ENCODE peak calls at places on chromosome 3, in seven cellular contexts. J, D, M, N, Q, P and Y are unnamed samples.

GRCh38 chr3:58051196-58051595 is 43.0 kb downstream of the FLNB start:
- DNase-seq in J (no peak), D (no peak), M (peak; percentile 29), N (no peak), Q (no peak), P (no peak), Y (no peak)

GRCh38 chr3:149581248-149581647 is 76.6 kb downstream of the WWTR1 start:
- DNase-seq in J (no peak), D (no peak), M (no peak), N (no peak), Q (no peak), P (no peak), Y (no peak)

GRCh38 chr3:114178770-114179368 is at the start of gene DRD3:
- DNase-seq in J (no peak), D (no peak), M (no peak), N (no peak), Q (no peak), P (no peak), Y (no peak)

GRCh38 chr3:1195922-1196321 is 103.1 kb downstream of the CNTN6 start:
- DNase-seq in J (no peak), D (no peak), M (no peak), N (no peak), Q (no peak), P (no peak), Y (no peak)

GRCh38 chr3:49469037-49469875 is 811 bp upstream of the DAG1 start:
- DNase-seq in J (peak; percentile 88), D (peak; percentile 69), M (peak; percentile 65), N (peak; percentile 74), Q (no peak), P (peak; percentile 66), Y (peak; percentile 69)

GRCh38 chr3:134708025-134708597 is 57.3 kb upstream of the KY start:
- DNase-seq in J (no peak), D (no peak), M (no peak), N (no peak), Q (no peak), P (no peak), Y (no peak)

GRCh38 chr3:16243706-16244490 is 20.8 kb downstream of the DPH3 start:
- DNase-seq in J (no peak), D (no peak), M (no peak), N (no peak), Q (no peak), P (no peak), Y (no peak)

GRCh38 chr3:126484662-126485061 is 9.0 kb upstream of the ZXDC start:
- DNase-seq in J (peak; percentile 67), D (no peak), M (no peak), N (no peak), Q (no peak), P (peak; percentile 9), Y (no peak)

GRCh38 chr3:169218314-169218983 is 445.1 kb downstream of the MECOM start:
- DNase-seq in J (no peak), D (peak; percentile 57), M (peak; percentile 67), N (peak; percentile 38), Q (peak; percentile 54), P (no peak), Y (no peak)

GRCh38 chr3:36444909-36445308 is 64.6 kb downstream of the STAC start:
- DNase-seq in J (no peak), D (no peak), M (no peak), N (no peak), Q (no peak), P (no peak), Y (peak; percentile 29)

GRCh38 chr3:155497930-155498647 is 204.6 kb upstream of the STRIT1 start:
- DNase-seq in J (no peak), D (no peak), M (no peak), N (no peak), Q (peak; percentile 60), P (no peak), Y (peak; percentile 52)

GRCh38 chr3:140204271-140204984 is 269.4 kb downstream of the CLSTN2 start:
- DNase-seq in J (no peak), D (no peak), M (no peak), N (no peak), Q (no peak), P (no peak), Y (no peak)

GRCh38 chr3:153513236-153513635 is 351.2 kb downstream of the RAP2B start:
- DNase-seq in J (no peak), D (no peak), M (no peak), N (no peak), Q (peak; percentile 7), P (no peak), Y (no peak)

GRCh38 chr3:153273767-153274443 is 111.9 kb downstream of the RAP2B start:
- DNase-seq in J (no peak), D (no peak), M (no peak), N (no peak), Q (no peak), P (no peak), Y (no peak)

GRCh38 chr3:48015451-48016182 is 599 bp downstream of the MAP4 start:
- DNase-seq in J (no peak), D (no peak), M (peak; percentile 45), N (no peak), Q (no peak), P (no peak), Y (no peak)

GRCh38 chr3:131705558-131706051 is 202.8 kb upstream of the MRPL3 start:
- DNase-seq in J (no peak), D (no peak), M (no peak), N (no peak), Q (no peak), P (no peak), Y (no peak)

GRCh38 chr3:18389108-18389733 is 35.9 kb downstream of the SATB1 start:
- DNase-seq in J (no peak), D (no peak), M (peak; percentile 9), N (no peak), Q (peak; percentile 7), P (no peak), Y (no peak)

GRCh38 chr3:45224824-45225464 is 1.1 kb downstream of the TMEM158 start:
- DNase-seq in J (peak; percentile 87), D (peak; percentile 75), M (peak; percentile 77), N (peak; percentile 66), Q (no peak), P (peak; percentile 87), Y (no peak)

GRCh38 chr3:64578384-64578783 is 109.4 kb downstream of the ADAMTS9 start:
- DNase-seq in J (no peak), D (no peak), M (no peak), N (no peak), Q (no peak), P (no peak), Y (no peak)

GRCh38 chr3:123779646-123780231 is 104.4 kb downstream of the MYLK start:
- DNase-seq in J (no peak), D (peak; percentile 62), M (no peak), N (no peak), Q (no peak), P (no peak), Y (no peak)

GRCh38 chr3:52838561-52839267 is 3.9 kb upstream of the MUSTN1 start:
- DNase-seq in J (peak; percentile 56), D (no peak), M (no peak), N (no peak), Q (no peak), P (peak; percentile 11), Y (no peak)

GRCh38 chr3:63864008-63864871 is 573 bp downstream of the ATXN7 start:
- DNase-seq in J (peak; percentile 90), D (peak; percentile 52), M (peak; percentile 63), N (peak; percentile 45), Q (no peak), P (peak; percentile 60), Y (no peak)

GRCh38 chr3:192060160-192060783 is 599.3 kb downstream of the PYDC2 start:
- DNase-seq in J (no peak), D (no peak), M (no peak), N (no peak), Q (no peak), P (no peak), Y (no peak)

GRCh38 chr3:2957115-2957514 is 153.1 kb downstream of the IL5RA start:
- DNase-seq in J (no peak), D (no peak), M (no peak), N (no peak), Q (no peak), P (no peak), Y (no peak)

DNA sequence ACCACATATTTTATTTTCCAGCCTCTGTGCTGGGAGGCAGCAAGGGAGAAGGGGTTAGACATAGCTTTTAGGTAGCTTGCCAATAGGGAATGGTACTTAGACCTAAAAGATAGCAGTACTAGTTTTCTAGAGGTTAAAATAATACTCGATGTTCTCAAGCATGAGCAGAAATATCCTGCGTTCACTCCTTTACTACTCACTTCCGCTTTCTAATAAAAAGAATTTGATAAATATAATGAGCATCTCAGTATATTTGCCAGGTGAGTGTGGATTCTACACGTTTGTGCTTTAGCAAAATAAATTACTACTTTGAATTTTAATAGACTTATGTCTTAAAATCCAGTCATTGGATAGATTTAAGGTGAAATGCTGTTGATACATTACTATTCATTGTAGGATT is 39.4 kb upstream of the CD47 start:
- DNase-seq in J (no peak), D (no peak), M (no peak), N (no peak), Q (no peak), P (no peak), Y (no peak)
- H3K4me3 ChIP-seq in J (no peak overlapping the region), D (no peak overlapping the region), M (no peak overlapping the region), N (no peak overlapping the region), Q (no peak overlapping the region), P (no peak overlapping the region), Y (no peak overlapping the region)

GRCh38 chr3:151604941-151605340 is 128.8 kb upstream of the AADACL2 start:
- DNase-seq in J (no peak), D (no peak), M (no peak), N (no peak), Q (no peak), P (no peak), Y (no peak)

GRCh38 chr3:151593923-151594322 is 133.1 kb upstream of the IGSF10 start:
- DNase-seq in J (no peak), D (no peak), M (no peak), N (no peak), Q (no peak), P (no peak), Y (no peak)

DNA sequence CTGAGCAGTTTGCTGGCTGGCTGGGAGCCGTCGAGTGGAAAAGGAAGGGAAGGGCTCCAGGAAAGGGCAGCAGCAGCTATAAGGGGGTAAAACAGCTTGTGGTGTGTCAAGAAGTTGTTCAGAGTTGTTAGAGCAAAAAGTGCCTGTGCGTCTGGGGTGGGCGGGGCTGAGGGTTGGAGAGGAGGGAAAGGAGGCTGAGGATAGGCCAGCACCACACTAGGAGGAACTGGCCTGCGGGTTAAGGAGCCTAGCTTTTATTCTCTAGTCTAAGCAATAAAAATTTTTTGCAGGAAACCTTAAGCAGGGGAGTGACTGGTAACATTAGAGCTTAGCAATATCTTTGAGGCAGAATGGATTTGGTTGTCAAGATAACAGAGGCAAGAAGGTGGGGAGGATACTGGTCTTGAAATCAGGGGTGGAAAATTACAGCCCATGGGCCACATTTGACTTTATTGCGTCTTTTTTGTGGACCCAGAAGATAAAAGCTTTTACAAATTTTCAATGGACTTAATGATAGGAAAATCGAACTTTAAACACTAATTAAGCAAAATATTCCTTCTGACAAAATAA is 134.5 kb upstream of the AADACL2 start:
- DNase-seq in J (no peak), D (no peak), M (no peak), N (no peak), Q (no peak), P (no peak), Y (no peak)
- H3K4me3 ChIP-seq in J (no peak overlapping the region), D (no peak overlapping the region), M (no peak overlapping the region), N (no peak overlapping the region), Q (no peak overlapping the region), P (no peak overlapping the region), Y (no peak overlapping the region)

GRCh38 chr3:128875556-128876120 is 3.8 kb upstream of the ACAD9 start:
- DNase-seq in J (peak; percentile 78), D (peak; percentile 28), M (peak; percentile 47), N (no peak), Q (no peak), P (peak; percentile 67), Y (no peak)
- H3K4me3 ChIP-seq in J (no peak overlapping the region), D (no peak overlapping the region), M (no peak overlapping the region), N (no peak overlapping the region), Q (no peak overlapping the region), P (no peak overlapping the region), Y (no peak overlapping the region)

GRCh38 chr3:142987707-142988106 is 13.7 kb upstream of the U2SURP start:
- DNase-seq in J (no peak), D (no peak), M (no peak), N (no peak), Q (no peak), P (peak; percentile 36), Y (no peak)
- H3K4me3 ChIP-seq in J (no peak overlapping the region), D (no peak overlapping the region), M (no peak overlapping the region), N (no peak overlapping the region), Q (no peak overlapping the region), P (no peak overlapping the region), Y (no peak overlapping the region)